ENCODE peak calls at places on chromosomes 6 and 20, in four cellular contexts. One of them, this sample, is unnamed.

GRCh38 chr6:41372526-41373366 is 37.3 kb downstream of the NCR2 start:
- DNase-seq in K562: no peak
- DNase-seq in GM12878: no peak
- DNase-seq in IMR-90: no peak
- DNase-seq in this sample: no peak

GRCh38 chr6:25312034-25312620 is 33.0 kb downstream of the CARMIL1 start:
- DNase-seq in K562: no peak
- DNase-seq in GM12878: no peak
- DNase-seq in IMR-90: peak; percentile 46
- DNase-seq in this sample: peak; percentile 15

GRCh38 chr6:152267967-152268845 is 369.0 kb downstream of the SYNE1 start:
- DNase-seq in IMR-90: no peak
- DNase-seq in K562: peak; percentile 36
- DNase-seq in GM12878: no peak
- DNase-seq in this sample: peak; percentile 52

GRCh38 chr6:116518621-116519020 is 7.2 kb downstream of the CALHM5 start:
- DNase-seq in IMR-90: no peak
- DNase-seq in GM12878: no peak
- DNase-seq in K562: no peak
- DNase-seq in this sample: no peak

GRCh38 chr6:23587582-23587981 is 538.4 kb upstream of the NRSN1 start:
- DNase-seq in K562: no peak
- DNase-seq in GM12878: no peak
- DNase-seq in IMR-90: no peak
- DNase-seq in this sample: no peak

GRCh38 chr6:122400121-122400450 is 634 bp downstream of the HSF2 start:
- DNase-seq in K562: no peak
- DNase-seq in IMR-90: no peak
- DNase-seq in GM12878: no peak
- DNase-seq in this sample: no peak

GRCh38 chr6:53359843-53360834 is 11.4 kb upstream of the ELOVL5 start:
- DNase-seq in K562: no peak
- DNase-seq in IMR-90: peak; percentile 13
- DNase-seq in GM12878: no peak
- DNase-seq in this sample: peak; percentile 13

GRCh38 chr20:43893930-43894329 is 20.7 kb upstream of the TOX2 start:
- DNase-seq in IMR-90: peak; percentile 24
- DNase-seq in K562: no peak
- DNase-seq in GM12878: no peak
- DNase-seq in this sample: no peak

GRCh38 chr6:85464722-85465150 is 14.9 kb downstream of the NT5E start:
- DNase-seq in K562: no peak
- DNase-seq in GM12878: no peak
- DNase-seq in IMR-90: peak; percentile 98
- DNase-seq in this sample: peak; percentile 90

GRCh38 chr6:140027239-140027638 is 652.8 kb upstream of the CITED2 start:
- DNase-seq in IMR-90: no peak
- DNase-seq in K562: no peak
- DNase-seq in GM12878: no peak
- DNase-seq in this sample: no peak

GRCh38 chr6:116127771-116128493 is 2.0 kb upstream of the COL10A1 start:
- DNase-seq in IMR-90: peak; percentile 39
- DNase-seq in K562: no peak
- DNase-seq in GM12878: no peak
- DNase-seq in this sample: no peak

GRCh38 chr6:51016489-51016888 is 197.8 kb downstream of the TFAP2B start:
- DNase-seq in IMR-90: no peak
- DNase-seq in K562: no peak
- DNase-seq in GM12878: no peak
- DNase-seq in this sample: no peak

GRCh38 chr20:61956396-61957342 is 109.0 kb downstream of the TAF4 start:
- DNase-seq in IMR-90: peak; percentile 93
- DNase-seq in K562: no peak
- DNase-seq in GM12878: no peak
- DNase-seq in this sample: no peak

DNA sequence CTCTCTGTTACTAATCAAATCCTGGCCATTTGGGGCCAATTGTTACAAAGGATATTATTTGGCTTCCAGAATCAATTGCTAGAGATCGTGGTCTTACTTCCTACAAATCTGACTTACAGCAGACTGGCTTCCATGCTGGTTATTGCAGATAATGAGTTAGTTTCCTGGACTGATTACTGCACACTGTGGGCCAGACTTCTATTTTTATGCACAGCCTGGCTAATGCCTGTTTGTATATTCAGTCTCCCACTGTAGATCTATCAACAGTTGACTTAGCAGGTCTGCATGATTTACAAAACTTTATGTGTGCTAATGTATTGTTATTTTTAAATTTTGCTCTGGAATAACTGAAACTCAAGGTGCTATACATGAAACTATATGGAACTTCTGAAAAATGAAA is 25.8 kb upstream of the FBXL4 start:
- DNase-seq in GM12878: no peak
- DNase-seq in K562: no peak
- DNase-seq in IMR-90: no peak
- DNase-seq in this sample: no peak
- H3K4me1 ChIP-seq in GM12878: no peaks in the 10 kb centered on the region
- H3K4me1 ChIP-seq in K562: peaks cover 21% of the 10 kb centered on the region
- H3K4me1 ChIP-seq in IMR-90: no peaks in the 10 kb centered on the region
- H3K4me1 ChIP-seq in this sample: no peaks in the 10 kb centered on the region

GRCh38 chr6:16698988-16699868 is 62.0 kb downstream of the ATXN1 start:
- DNase-seq in IMR-90: peak; percentile 62
- DNase-seq in K562: no peak
- DNase-seq in GM12878: no peak
- DNase-seq in this sample: no peak

GRCh38 chr6:16700202-16700997 is 60.9 kb downstream of the ATXN1 start:
- DNase-seq in GM12878: no peak
- DNase-seq in IMR-90: no peak
- DNase-seq in K562: no peak
- DNase-seq in this sample: peak; percentile 32

GRCh38 chr6:16694789-16695188 is 66.5 kb downstream of the ATXN1 start:
- DNase-seq in IMR-90: no peak
- DNase-seq in K562: no peak
- DNase-seq in GM12878: no peak
- DNase-seq in this sample: no peak

GRCh38 chr6:16697437-16698162 is 63.7 kb downstream of the ATXN1 start:
- DNase-seq in IMR-90: no peak
- DNase-seq in K562: no peak
- DNase-seq in GM12878: no peak
- DNase-seq in this sample: no peak

DNA sequence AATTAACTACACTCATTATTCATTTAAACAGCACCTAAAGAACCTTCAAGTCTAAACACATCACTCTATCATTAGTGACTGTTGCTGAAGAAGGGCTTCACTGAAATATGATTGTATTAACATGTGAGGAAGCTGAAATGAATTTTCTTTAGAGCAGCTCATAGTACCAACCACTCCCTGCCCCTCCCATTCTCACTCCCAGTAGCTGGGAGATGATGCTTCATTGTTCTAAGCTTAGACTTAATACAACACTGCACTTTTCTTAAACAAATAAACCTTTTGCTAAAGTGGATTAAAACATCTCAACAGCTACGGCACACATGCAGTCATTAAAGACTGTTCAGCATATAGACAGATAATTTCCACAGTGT is 63.1 kb downstream of the ATXN1 start:
- DNase-seq in K562: no peak
- DNase-seq in IMR-90: no peak
- DNase-seq in GM12878: no peak
- DNase-seq in this sample: no peak
- TF ChIP-seq FOS in K562: no peak
- TF ChIP-seq FOS in IMR-90: no peak
- TF ChIP-seq FOS in GM12878: no peak
- TF ChIP-seq FOS in this sample: no peak

GRCh38 chr20:38723982-38724602 is at the start of gene SLC32A1:
- DNase-seq in K562: no peak
- DNase-seq in IMR-90: no peak
- DNase-seq in GM12878: no peak
- DNase-seq in this sample: no peak

GRCh38 chr20:38725959-38726848 is 1.9 kb downstream of the SLC32A1 start:
- DNase-seq in GM12878: no peak
- DNase-seq in IMR-90: peak; percentile 11
- DNase-seq in K562: peak; percentile 79
- DNase-seq in this sample: peak; percentile 39

GRCh38 chr20:38726849-38727601 is 2.7 kb downstream of the SLC32A1 start:
- DNase-seq in IMR-90: no peak
- DNase-seq in GM12878: no peak
- DNase-seq in K562: peak; percentile 81
- DNase-seq in this sample: peak; percentile 31

GRCh38 chr20:38724603-38725457 is 544 bp downstream of the SLC32A1 start:
- DNase-seq in IMR-90: no peak
- DNase-seq in K562: no peak
- DNase-seq in GM12878: no peak
- DNase-seq in this sample: no peak

DNA sequence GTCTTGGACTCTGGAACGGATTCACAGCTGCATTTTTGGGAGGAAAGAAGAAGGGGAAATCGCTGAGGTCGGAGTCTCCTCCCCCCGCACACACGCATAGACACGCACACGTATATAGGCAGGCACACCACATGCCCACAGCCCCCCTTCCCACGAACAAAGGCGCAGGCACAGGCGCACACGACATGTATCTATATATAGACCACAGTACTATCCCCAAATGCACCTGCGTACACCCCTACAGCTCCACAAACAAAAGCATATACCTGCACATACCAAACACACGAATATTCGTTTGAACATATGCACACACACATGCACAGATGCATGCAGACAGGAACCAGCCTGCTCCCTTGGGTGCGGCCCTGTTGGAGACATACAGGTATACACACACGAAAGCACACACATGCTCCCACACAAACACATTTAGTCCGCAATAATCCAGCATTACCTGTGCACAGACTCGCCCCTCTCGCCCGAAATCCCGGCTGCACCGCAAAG is 1.2 kb downstream of the SLC32A1 start:
- DNase-seq in GM12878: no peak
- DNase-seq in IMR-90: no peak
- DNase-seq in K562: no peak
- DNase-seq in this sample: no peak
- H3K4me1 ChIP-seq in GM12878: peaks cover 8% of the 10 kb centered on the region
- H3K4me1 ChIP-seq in IMR-90: no peaks in the 10 kb centered on the region
- H3K4me1 ChIP-seq in K562: no peaks in the 10 kb centered on the region
- H3K4me1 ChIP-seq in this sample: no peaks in the 10 kb centered on the region

GRCh38 chr20:17875981-17876385 is 92.6 kb downstream of the SNX5 start:
- DNase-seq in IMR-90: no peak
- DNase-seq in GM12878: no peak
- DNase-seq in K562: no peak
- DNase-seq in this sample: no peak

GRCh38 chr20:17882065-17882833 is 86.3 kb downstream of the SNX5 start:
- DNase-seq in IMR-90: no peak
- DNase-seq in K562: no peak
- DNase-seq in GM12878: no peak
- DNase-seq in this sample: no peak

GRCh38 chr20:17881741-17882064 is 86.9 kb downstream of the SNX5 start:
- DNase-seq in IMR-90: no peak
- DNase-seq in K562: no peak
- DNase-seq in GM12878: no peak
- DNase-seq in this sample: no peak

GRCh38 chr20:17878069-17878911 is 90.3 kb downstream of the SNX5 start:
- DNase-seq in IMR-90: no peak
- DNase-seq in GM12878: no peak
- DNase-seq in K562: no peak
- DNase-seq in this sample: no peak

GRCh38 chr20:17878912-17879602 is 89.5 kb downstream of the SNX5 start:
- DNase-seq in GM12878: no peak
- DNase-seq in K562: no peak
- DNase-seq in IMR-90: no peak
- DNase-seq in this sample: no peak
- TF ChIP-seq FOS in GM12878: no peak
- TF ChIP-seq FOS in K562: no peak
- TF ChIP-seq FOS in IMR-90: no peak
- TF ChIP-seq FOS in this sample: no peak

DNA sequence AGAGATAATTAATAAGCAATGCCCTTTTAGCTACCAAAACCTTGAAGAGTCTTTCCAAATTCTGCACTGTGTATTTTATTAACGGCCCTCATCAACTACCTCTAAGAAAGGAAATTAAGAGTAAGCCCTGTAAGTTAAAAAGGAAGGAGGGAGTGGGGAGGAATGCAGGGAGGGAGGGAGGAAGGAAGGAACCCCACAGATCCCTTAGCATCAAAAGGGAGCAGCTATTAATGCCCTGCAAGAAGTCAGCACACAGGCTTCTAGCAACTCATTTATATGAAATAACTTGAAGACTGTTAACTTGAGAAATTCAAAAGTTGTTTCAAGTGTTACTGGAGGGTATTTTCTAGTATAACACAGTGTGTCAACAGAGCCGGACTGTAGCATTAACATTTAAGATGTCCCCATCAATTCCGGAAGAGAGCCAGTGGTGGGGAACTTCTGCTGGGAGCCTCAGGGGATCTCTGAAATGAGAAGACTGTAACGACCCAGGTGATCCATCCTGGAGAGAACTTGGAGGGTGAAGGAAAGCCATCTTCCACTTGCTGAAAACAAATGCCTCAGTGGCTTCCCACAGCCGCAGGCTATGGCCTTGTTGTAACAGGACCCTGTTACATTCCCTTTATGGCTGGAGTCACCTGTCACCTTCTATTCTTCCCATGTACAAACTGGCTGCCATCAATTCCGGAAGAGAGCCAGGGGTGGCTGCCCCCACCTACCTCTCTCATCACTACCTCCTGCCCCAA is 33.2 kb downstream of the SLC22A23 start:
- DNase-seq in K562: no peak
- DNase-seq in IMR-90: no peak
- DNase-seq in GM12878: no peak
- DNase-seq in this sample: no peak
- H3K4me1 ChIP-seq in K562: peaks cover 37% of the 10 kb centered on the region
- H3K4me1 ChIP-seq in IMR-90: no peaks in the 10 kb centered on the region
- H3K4me1 ChIP-seq in GM12878: no peaks in the 10 kb centered on the region
- H3K4me1 ChIP-seq in this sample: peaks cover 20% of the 10 kb centered on the region

GRCh38 chr6:44074383-44075136 is 52.7 kb downstream of the MRPL14 start:
- DNase-seq in IMR-90: peak; percentile 87
- DNase-seq in GM12878: peak; percentile 75
- DNase-seq in K562: peak; percentile 88
- DNase-seq in this sample: peak; percentile 67
- TF ChIP-seq FOS in IMR-90: peak; percentile 17
- TF ChIP-seq FOS in GM12878: no peak
- TF ChIP-seq FOS in K562: no peak
- TF ChIP-seq FOS in this sample: no peak

DNA sequence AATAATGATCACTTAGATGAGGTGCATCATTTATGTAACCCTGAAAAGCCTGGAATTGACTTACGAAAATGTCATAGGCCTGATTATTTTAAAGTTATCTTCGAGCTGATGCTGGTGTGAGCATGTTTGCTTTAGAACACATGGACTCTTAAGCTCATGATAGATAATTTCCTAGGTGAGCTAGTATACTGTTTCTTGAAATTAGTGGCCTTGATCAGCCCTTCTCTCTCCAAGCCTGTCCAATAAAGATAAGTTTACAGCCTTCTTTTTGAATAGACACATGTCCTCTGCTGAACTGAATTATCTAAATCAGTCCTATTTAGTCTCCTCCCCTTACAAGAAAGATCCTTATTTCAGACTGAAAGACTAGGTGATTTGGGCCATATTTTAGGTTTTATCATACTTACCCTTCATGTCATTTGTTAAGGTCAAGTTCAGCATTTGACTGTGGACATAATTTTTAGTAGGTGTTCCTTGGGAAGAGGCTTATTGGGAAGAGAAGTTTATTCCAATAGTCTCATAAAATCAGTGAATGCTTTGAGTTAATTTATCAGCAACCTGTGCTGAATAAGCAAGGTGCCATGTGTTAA is 15.3 kb downstream of the FOXO3 start:
- DNase-seq in K562: peak; percentile 72
- DNase-seq in IMR-90: no peak
- DNase-seq in GM12878: no peak
- DNase-seq in this sample: no peak
- H3K4me1 ChIP-seq in K562: peaks cover 48% of the 10 kb centered on the region
- H3K4me1 ChIP-seq in IMR-90: peaks cover 25% of the 10 kb centered on the region
- H3K4me1 ChIP-seq in GM12878: no peaks in the 10 kb centered on the region
- H3K4me1 ChIP-seq in this sample: peaks cover 5% of the 10 kb centered on the region

This sample was measured in endothelial cell of umbilical vein.